ENCODE peak calls at places on chromosome 2, in six cellular contexts. M, Y, Q, D, T and H are unnamed samples.

GRCh38 chr2:73494031-73494430 is 108.4 kb downstream of the ALMS1 start:
- DNase-seq in M (peak), Y (no peak), Q (peak), D (peak), T (no peak), H (no peak)

GRCh38 chr2:3847397-3848052 is 144.2 kb downstream of the DCDC2C start:
- DNase-seq in M (no peak), Y (no peak), Q (no peak), D (no peak), T (no peak), H (no peak)

GRCh38 chr2:56015631-56016251 is 92.2 kb upstream of the EFEMP1 start:
- DNase-seq in M (no peak), Y (no peak), Q (peak), D (no peak), T (no peak), H (no peak)

GRCh38 chr2:11094021-11094810 is 61.1 kb upstream of the SLC66A3 start:
- DNase-seq in M (no peak), Y (no peak), Q (no peak), D (no peak), T (no peak), H (no peak)

GRCh38 chr2:96866986-96867755 is 2.7 kb downstream of the SEMA4C start:
- DNase-seq in M (no peak), Y (no peak), Q (no peak), D (no peak), T (no peak), H (no peak)

GRCh38 chr2:88933980-88934379 is 242.5 kb downstream of the RPIA start:
- DNase-seq in M (no peak), Y (no peak), Q (peak), D (no peak), T (no peak), H (no peak)

GRCh38 chr2:53715568-53715967 is 52.0 kb upstream of the CHAC2 start:
- DNase-seq in M (no peak), Y (no peak), Q (no peak), D (peak), T (no peak), H (no peak)

GRCh38 chr2:237449193-237449797 is 35.3 kb upstream of the COL6A3 start:
- DNase-seq in M (peak), Y (no peak), Q (no peak), D (peak), T (no peak), H (no peak)

GRCh38 chr2:241701405-241702154 is at the start of gene ING5:
- DNase-seq in M (peak), Y (peak), Q (peak), D (peak), T (peak), H (peak)

GRCh38 chr2:26255735-26256384 is 11.1 kb downstream of the HADHB start:
- DNase-seq in M (no peak), Y (no peak), Q (no peak), D (no peak), T (no peak), H (no peak)

GRCh38 chr2:64250063-64250462 is 105.8 kb upstream of the PELI1 start:
- DNase-seq in M (no peak), Y (no peak), Q (no peak), D (no peak), T (no peak), H (no peak)

GRCh38 chr2:64250751-64251405 is 106.7 kb upstream of the PELI1 start:
- DNase-seq in M (no peak), Y (no peak), Q (peak), D (no peak), T (no peak), H (peak)

DNA sequence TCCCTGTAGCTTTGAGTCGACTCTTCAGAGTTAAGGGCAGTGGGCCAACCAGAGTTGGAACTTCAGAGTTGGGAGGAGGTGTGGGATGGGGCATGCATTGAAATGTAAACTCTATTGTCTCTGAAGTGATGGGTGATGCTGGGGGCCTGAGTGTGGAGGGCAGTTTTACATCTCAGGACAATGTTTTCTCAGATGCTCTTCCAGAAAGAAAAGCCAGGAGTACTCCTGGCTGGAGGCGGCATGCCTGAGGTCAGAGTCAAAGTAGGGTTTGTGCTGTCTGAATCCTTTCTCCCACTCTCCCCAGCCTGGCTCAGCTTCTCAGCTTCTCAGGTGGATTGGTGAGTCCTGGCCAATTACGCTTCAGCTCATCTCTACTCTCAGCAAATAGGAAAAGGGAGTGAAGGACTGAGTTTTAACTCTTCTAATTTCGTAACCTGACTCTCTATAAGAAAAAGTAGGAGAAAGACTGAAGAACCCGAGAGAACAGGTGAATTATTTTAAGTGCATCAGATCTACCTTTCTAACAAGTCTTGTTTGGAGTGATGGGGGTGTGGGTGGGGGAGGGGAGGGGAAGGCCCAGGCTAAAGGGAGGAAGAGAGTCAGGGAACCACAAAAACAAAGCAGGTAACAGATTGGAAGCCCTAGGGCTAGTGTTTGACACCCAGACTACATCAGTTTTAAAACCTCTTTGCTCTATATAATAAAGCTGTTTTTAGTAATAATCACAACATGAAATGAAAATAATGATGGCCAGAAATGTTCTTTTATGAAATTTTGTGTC is 107.5 kb upstream of the PELI1 start:
- DNase-seq in M (no peak), Y (no peak), Q (peak), D (no peak), T (no peak), H (peak)
- H2BK15ac ChIP-seq in M (no peak), Y (no peak), Q (no peak), D (no peak), T (no peak), H (no peak)

DNA sequence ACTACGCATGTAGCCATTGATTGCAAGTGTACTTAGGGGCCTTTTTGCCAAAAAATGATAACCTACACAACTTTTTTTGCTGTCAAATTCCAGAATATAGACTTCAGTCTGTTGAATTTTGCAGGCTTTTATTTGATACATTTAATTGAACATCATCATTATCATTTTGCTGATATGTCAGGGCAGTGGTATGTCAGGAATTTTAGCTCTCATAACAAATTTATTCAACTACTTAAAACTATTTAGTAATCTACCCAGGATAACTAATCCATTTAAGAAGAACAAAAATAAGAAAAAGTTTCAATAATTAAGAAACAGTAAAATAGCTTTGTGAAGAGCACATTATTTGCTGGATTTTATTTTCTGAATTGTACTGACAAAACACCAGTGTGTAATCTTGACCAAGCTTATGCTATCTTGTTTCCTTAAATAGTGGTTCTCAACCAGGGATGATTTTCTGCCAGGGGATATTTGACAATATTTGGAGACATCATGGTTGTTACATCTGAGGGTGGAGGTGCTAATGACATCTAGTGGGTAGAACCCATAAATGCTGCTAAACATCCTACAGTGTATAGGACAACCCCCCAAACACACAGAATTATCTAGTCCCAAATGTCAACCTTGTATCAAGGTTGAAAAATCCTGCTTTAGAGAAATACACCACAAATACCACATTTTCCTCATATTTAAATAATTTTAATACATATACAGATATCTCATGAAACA is 12.1 kb upstream of the TTN start:
- DNase-seq in M (peak), Y (no peak), Q (no peak), D (no peak), T (no peak), H (no peak)
- H3K27ac ChIP-seq in M (no peak), Y (no peak), Q (no peak), D (no peak), T (no peak), H (no peak)

GRCh38 chr2:230738924-230739323 is 26.3 kb downstream of the CAB39 start:
- DNase-seq in M (no peak), Y (no peak), Q (no peak), D (no peak), T (no peak), H (no peak)

GRCh38 chr2:230738391-230738811 is 25.8 kb downstream of the CAB39 start:
- DNase-seq in M (peak), Y (no peak), Q (no peak), D (peak), T (no peak), H (no peak)

GRCh38 chr2:230739961-230740360 is 27.3 kb downstream of the CAB39 start:
- DNase-seq in M (no peak), Y (no peak), Q (no peak), D (no peak), T (no peak), H (no peak)

GRCh38 chr2:230735884-230736283 is 23.2 kb downstream of the CAB39 start:
- DNase-seq in M (no peak), Y (no peak), Q (no peak), D (no peak), T (no peak), H (no peak)

DNA sequence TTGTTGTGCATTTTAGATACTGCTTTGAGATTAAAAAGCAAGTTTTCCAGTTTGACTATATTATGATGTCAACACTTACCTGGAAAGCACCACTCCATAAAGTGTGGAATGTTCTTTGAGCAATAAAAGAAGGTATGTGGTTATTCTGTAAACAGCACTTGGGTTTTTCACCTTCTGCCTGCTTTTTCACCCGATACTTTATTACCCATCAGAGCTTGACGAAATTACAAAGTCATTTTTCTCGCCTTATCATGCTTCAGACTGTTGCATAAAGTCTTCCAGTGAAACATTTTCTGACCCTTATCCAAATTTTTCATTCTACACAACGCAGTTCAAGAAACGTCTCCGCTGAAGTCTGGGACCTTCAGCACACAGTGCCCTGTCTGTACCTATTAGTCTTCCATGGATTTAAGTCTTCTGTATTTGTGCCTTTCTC is 25.2 kb downstream of the CAB39 start:
- DNase-seq in M (no peak), Y (no peak), Q (no peak), D (no peak), T (no peak), H (no peak)
- H3K23ac ChIP-seq in M (peak), Y (no peak), Q (no peak), D (no peak), T (no peak), H (no peak)

DNA sequence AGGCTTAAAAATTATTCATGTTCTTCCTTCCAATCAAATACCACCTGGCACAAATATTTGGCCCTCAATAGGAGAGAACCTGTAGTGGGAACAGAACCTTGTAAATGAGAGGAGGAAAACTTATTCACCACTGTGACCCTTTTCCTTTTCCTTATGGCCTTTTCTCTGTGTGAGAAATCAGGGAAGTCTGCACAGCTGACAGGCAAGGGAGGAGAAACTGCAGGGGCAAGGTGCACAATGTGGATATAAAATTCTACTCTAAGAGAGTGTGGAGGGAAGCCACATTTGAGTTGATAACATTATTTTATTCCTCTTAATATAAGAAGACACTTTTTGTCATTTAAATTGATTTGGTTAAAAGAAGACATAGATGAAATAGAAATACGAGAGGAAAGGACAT is 1247.0 kb upstream of the CHAC2 start:
- DNase-seq in M (no peak), Y (no peak), Q (no peak), D (no peak), T (no peak), H (no peak)
- H2BK15ac ChIP-seq in M (no peak), Y (no peak), Q (no peak), D (no peak), T (no peak), H (no peak)

DNA sequence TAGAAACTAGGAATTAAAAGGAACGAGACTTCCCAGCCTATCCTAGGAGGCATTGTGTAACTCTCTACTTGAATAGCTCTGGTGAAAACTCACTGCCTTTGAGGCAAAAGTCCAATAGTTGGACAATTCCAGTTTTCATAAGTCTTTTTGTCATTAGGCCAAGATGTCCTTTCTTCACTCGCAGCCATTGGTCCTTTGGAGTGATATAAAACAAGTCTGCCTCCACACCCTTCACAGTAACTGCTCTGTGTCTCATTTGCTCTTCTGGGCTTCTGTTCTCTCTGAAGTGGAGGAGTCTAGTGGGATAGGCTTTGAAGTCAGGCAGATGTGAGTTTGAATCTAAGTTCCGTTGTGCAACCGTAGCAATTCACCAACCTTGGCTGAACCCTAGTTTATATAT is 28.2 kb downstream of the ANTXR1 start:
- DNase-seq in M (no peak), Y (no peak), Q (no peak), D (no peak), T (no peak), H (no peak)
- H3K27ac ChIP-seq in M (no peak), Y (no peak), Q (no peak), D (no peak), T (no peak), H (no peak)

DNA sequence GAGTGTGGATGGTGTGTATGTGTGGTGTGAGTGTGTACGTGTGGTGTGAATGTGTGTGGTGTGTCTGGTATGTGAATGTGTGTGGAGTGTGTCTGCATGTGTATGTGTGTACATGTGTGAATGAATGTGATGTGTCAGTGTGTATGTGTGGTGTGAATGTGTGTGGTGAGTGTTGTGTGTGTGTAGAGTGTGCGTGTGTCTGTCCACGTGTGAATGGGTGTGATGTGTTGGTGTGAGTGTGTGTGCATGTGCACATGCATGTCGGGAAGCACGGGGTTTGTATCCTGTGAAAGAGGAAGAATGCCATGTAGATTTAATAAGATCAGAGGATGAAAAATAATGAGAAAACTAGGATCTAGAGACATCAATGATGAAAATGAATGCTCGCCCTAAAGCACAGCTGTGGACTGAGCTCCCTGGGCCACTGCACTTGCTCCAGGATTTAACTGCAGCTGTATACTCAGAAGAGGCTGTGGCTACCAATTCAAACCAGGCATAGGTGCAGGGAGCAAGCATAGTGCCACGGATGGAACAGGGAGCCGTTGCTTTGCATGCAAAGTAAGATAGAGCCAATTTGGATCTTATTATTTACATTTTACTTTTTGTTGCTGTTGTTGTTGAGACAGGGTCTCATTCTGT is 122.7 kb downstream of the DOCK10 start:
- DNase-seq in M (no peak), Y (no peak), Q (no peak), D (no peak), T (no peak), H (no peak)
- H3K23ac ChIP-seq in M (no peak), Y (peak), Q (no peak), D (no peak), T (no peak), H (no peak)

GRCh38 chr2:8627692-8628085 is 54.2 kb upstream of the ID2 start:
- DNase-seq in M (no peak), Y (no peak), Q (no peak), D (no peak), T (no peak), H (no peak)

GRCh38 chr2:8624855-8625398 is 56.9 kb upstream of the ID2 start:
- DNase-seq in M (no peak), Y (no peak), Q (no peak), D (no peak), T (no peak), H (no peak)

GRCh38 chr2:8625399-8626283 is 56.2 kb upstream of the ID2 start:
- DNase-seq in M (no peak), Y (no peak), Q (no peak), D (no peak), T (no peak), H (no peak)

GRCh38 chr2:8627019-8627691 is 54.7 kb upstream of the ID2 start:
- DNase-seq in M (no peak), Y (no peak), Q (no peak), D (no peak), T (no peak), H (no peak)

DNA sequence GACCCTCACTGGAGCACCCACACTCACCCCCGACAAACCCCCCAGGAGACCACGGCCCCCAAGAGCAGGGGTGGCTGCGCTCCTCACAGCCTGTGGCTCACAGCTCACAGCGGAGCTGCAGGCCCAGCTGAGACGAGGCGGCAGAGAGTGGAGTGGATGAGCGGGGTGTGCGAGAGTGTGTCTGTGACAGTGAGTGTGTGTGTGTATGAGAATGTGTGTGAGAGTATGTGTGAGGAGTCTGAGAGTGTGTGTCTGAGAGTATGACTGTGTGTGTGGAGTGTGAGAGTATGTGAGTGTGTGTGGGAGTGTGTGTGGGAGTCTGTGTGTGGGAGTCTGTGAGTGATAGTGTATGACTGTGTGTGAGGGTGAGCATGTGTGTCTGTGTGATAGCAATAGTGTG is 55.3 kb upstream of the ID2 start:
- DNase-seq in M (no peak), Y (no peak), Q (no peak), D (no peak), T (no peak), H (no peak)
- H2BK15ac ChIP-seq in M (peak), Y (peak), Q (no peak), D (no peak), T (no peak), H (no peak)

DNA sequence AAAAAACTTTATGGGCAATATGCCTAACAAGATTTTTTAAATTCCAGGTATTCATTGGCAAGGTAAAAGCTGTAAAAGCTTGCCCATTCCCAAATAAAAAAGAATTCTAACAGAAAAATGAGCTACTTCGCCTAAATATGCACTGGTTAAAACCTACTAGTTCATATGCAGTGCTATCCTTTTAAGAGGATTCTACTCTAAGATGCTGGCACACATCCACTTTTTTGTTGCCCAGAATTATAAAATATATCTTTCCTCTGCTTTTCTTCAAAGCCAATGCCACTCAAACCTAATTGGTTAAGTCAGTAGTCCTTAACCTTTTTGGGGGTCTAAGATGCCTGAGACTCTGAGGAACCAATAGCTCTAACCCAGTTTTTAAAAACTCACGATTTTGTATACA is 3.2 kb downstream of the XPO1 start:
- DNase-seq in M (peak), Y (no peak), Q (no peak), D (no peak), T (no peak), H (no peak)
- H3K27ac ChIP-seq in M (no peak), Y (no peak), Q (no peak), D (no peak), T (no peak), H (no peak)

GRCh38 chr2:127124426-127124825 is 17.5 kb upstream of the BIN1 start:
- DNase-seq in M (no peak), Y (no peak), Q (no peak), D (no peak), T (no peak), H (no peak)

GRCh38 chr2:127122351-127123027 is 15.5 kb upstream of the BIN1 start:
- DNase-seq in M (no peak), Y (no peak), Q (no peak), D (no peak), T (no peak), H (no peak)

GRCh38 chr2:127118467-127118866 is 11.5 kb upstream of the BIN1 start:
- DNase-seq in M (no peak), Y (no peak), Q (no peak), D (no peak), T (peak), H (no peak)

GRCh38 chr2:127121776-127122176 is 14.8 kb upstream of the BIN1 start:
- DNase-seq in M (no peak), Y (no peak), Q (no peak), D (no peak), T (no peak), H (no peak)

GRCh38 chr2:127121341-127121740 is 14.4 kb upstream of the BIN1 start:
- DNase-seq in M (no peak), Y (no peak), Q (no peak), D (no peak), T (no peak), H (no peak)
- H3K23ac ChIP-seq in M (no peak), Y (no peak), Q (no peak), D (no peak), T (no peak), H (no peak)